ENCODE peak calls at places on chromosomes 11 and 22, in five cellular contexts. X is neural crest cell; M is COR-L47; L is effector memory CD4-positive, alpha-beta T cell; P is left cardiac atrium. E is an unnamed sample.

GRCh38 chr11:61042961-61043540 is 59.2 kb upstream of the CD5 start:
- DNase-seq in X (no peak), M (no peak), L (no peak), P (no peak), E (no peak)

GRCh38 chr11:71372693-71373657 is 75.2 kb downstream of the DHCR7 start:
- DNase-seq in X (no peak), M (no peak), L (no peak), P (no peak), E (no peak)

GRCh38 chr11:12472401-12473065 is 95.2 kb downstream of the PARVA start:
- DNase-seq in X (no peak), M (no peak), L (no peak), P (no peak), E (no peak)

GRCh38 chr11:66467756-66468155 is 1.1 kb downstream of the PELI3 start:
- DNase-seq in X (peak; percentile 58), M (peak; percentile 16), L (no peak), P (peak; percentile 54), E (no peak)

GRCh38 chr11:96246718-96247540 is 96.1 kb downstream of the MAML2 start:
- DNase-seq in X (no peak), M (peak; percentile 16), L (no peak), P (no peak), E (no peak)

GRCh38 chr22:32996702-32997101 is 61.5 kb downstream of the SYN3 start:
- DNase-seq in X (no peak), M (no peak), L (no peak), P (peak; percentile 81), E (no peak)

GRCh38 chr22:31313366-31314147 is 21.3 kb upstream of the PIK3IP1 start:
- DNase-seq in X (peak; percentile 74), M (peak; percentile 75), L (peak; percentile 31), P (peak; percentile 65), E (peak; percentile 22)

GRCh38 chr11:78350101-78350645 is 67.4 kb downstream of the GAB2 start:
- DNase-seq in X (no peak), M (no peak), L (no peak), P (no peak), E (no peak)

E was measured in NCI-H460.